ENCODE peak calls at places on chromosomes 6 and 20, in ten cellular contexts. S is AG04449; C is NCI-H2029 treated with DMSO at 0.1 percent for 48 hours; J is stimulated activated CD4-positive, alpha-beta T cell treated with anti-CD3 and anti-CD28 coated beads, TNF-alpha, amount 100 ng/mL, for 24 hours; X is activated naive CD4-positive, alpha-beta T cell; M is GOT3; Q is AG04450; G is left lung; I is HCT116; L is stomach. R is an unnamed sample.

GRCh38 chr20:3723284-3723683 is 9.2 kb upstream of the HSPA12B start:
- DNase-seq in I (no peak), C (no peak), Q (no peak), S (no peak), L (no peak), M (no peak), J (no peak), X (no peak), G (no peak), R (no peak)

GRCh38 chr20:19833395-19833794 is 75.3 kb downstream of the RIN2 start:
- DNase-seq in M (no peak), C (no peak), I (no peak), L (no peak), Q (no peak), S (no peak), G (no peak), J (no peak), X (no peak), R (no peak)

GRCh38 chr6:106215608-106216007 is 110.0 kb downstream of the ATG5 start:
- DNase-seq in C (no peak), X (no peak), J (no peak), L (no peak), I (no peak), G (no peak), S (no peak), Q (no peak), M (no peak), R (no peak)

GRCh38 chr20:51760905-51761544 is 7.2 kb downstream of the ATP9A start:
- DNase-seq in J (no peak), C (no peak), G (no peak), I (no peak), L (no peak), S (no peak), Q (peak; percentile 79), M (no peak), X (no peak), R (no peak)

GRCh38 chr6:30954631-30955366 is 14.0 kb downstream of the MUCL3 start:
- DNase-seq in S (no peak), Q (no peak), J (no peak), L (peak; percentile 59), C (no peak), M (no peak), X (no peak), G (no peak), I (no peak), R (no peak)

GRCh38 chr20:64223526-64224067 is 32.0 kb upstream of the PCMTD2 start:
- DNase-seq in X (no peak), G (no peak), J (no peak), I (no peak), M (no peak), Q (no peak), L (no peak), S (no peak), C (no peak), R (no peak)

GRCh38 chr6:44133003-44133931 is 5.9 kb downstream of the TMEM63B start:
- DNase-seq in Q (no peak), G (no peak), X (no peak), I (peak; percentile 15), L (peak; percentile 64), C (peak; percentile 57), J (no peak), S (no peak), M (no peak), R (no peak)

GRCh38 chr6:80289727-80290126 is 183.3 kb downstream of the BCKDHB start:
- DNase-seq in M (no peak), Q (no peak), L (no peak), X (no peak), C (no peak), G (peak; percentile 20), I (no peak), S (no peak), J (no peak), R (no peak)

GRCh38 chr6:4383910-4384637 is 248.7 kb upstream of the ECI2 start:
- DNase-seq in C (no peak), L (no peak), J (no peak), S (no peak), X (no peak), G (no peak), M (no peak), I (no peak), Q (no peak), R (no peak)

GRCh38 chr20:46995561-46996142 is 101.0 kb downstream of the EYA2 start:
- DNase-seq in J (no peak), Q (no peak), L (no peak), M (no peak), I (no peak), G (no peak), S (no peak), X (no peak), C (no peak), R (no peak)

GRCh38 chr6:108175592-108176279 is 9.9 kb downstream of the NR2E1 start:
- DNase-seq in L (no peak), X (no peak), Q (no peak), M (no peak), J (no peak), C (no peak), I (no peak), S (no peak), G (peak; percentile 88), R (no peak)

GRCh38 chr6:100809346-100809745 is 71.8 kb downstream of the ASCC3 start:
- DNase-seq in X (no peak), L (no peak), Q (no peak), I (no peak), S (no peak), M (no peak), C (no peak), J (no peak), G (no peak), R (no peak)

GRCh38 chr20:48451401-48451800 is 376.4 kb downstream of the PREX1 start:
- DNase-seq in C (no peak), Q (no peak), L (no peak), X (no peak), I (no peak), S (no peak), J (no peak), G (no peak), M (no peak), R (no peak)

GRCh38 chr6:85129881-85130280 is 320.0 kb upstream of the NT5E start:
- DNase-seq in X (no peak), J (no peak), M (no peak), S (no peak), L (no peak), G (no peak), I (no peak), C (no peak), Q (no peak), R (no peak)